ENCODE peak calls at places on chromosomes 2 and 18, in five cellular contexts. Y is H4; M is EH; Z is stimulated activated CD8-positive, alpha-beta memory T cell treated with anti-CD3 and anti-CD28 coated beads, Interleukin-7, amount 100 ng/mL, for 4 hours; Q is SK-N-SH. O is an unnamed sample.
A peak's percentile ranks its signal among the peaks of the same experiment; 100 is the strongest.

GRCh38 chr2:101120124-101120996 is 30.8 kb downstream of the TBC1D8 start:
- DNase-seq in Y (peak; percentile 73), M (peak; percentile 87), Z (no peak), Q (no peak), O (no peak)

GRCh38 chr18:28063181-28063790 is 113.6 kb downstream of the CDH2 start:
- DNase-seq in Y (no peak), M (peak; percentile 80), Z (no peak), Q (no peak), O (peak; percentile 45)

GRCh38 chr2:17635007-17635406 is 94.5 kb downstream of the VSNL1 start:
- DNase-seq in Y (no peak), M (no peak), Z (no peak), Q (no peak), O (peak; percentile 54)

GRCh38 chr2:166972002-166972401 is 83.7 kb downstream of the XIRP2 start:
- DNase-seq in Y (no peak), M (no peak), Z (no peak), Q (no peak), O (no peak)

GRCh38 chr2:240922234-240922981 is 16.3 kb downstream of the CROCC2 start:
- DNase-seq in Y (no peak), M (no peak), Z (no peak), Q (peak; percentile 30), O (peak; percentile 74)

GRCh38 chr2:205367536-205367935 is 314.8 kb upstream of the NRP2 start:
- DNase-seq in Y (peak; percentile 51), M (no peak), Z (no peak), Q (no peak), O (no peak)

GRCh38 chr2:142130111-142131015 is 453 bp downstream of the LRP1B start:
- DNase-seq in Y (peak; percentile 57), M (peak; percentile 42), Z (no peak), Q (peak; percentile 55), O (peak; percentile 66)

GRCh38 chr2:67304300-67304890 is 92.7 kb upstream of the ETAA1 start:
- DNase-seq in Y (no peak), M (no peak), Z (no peak), Q (no peak), O (no peak)

GRCh38 chr18:2529154-2529553 is 42.2 kb downstream of the METTL4 start:
- DNase-seq in Y (peak; percentile 8), M (peak; percentile 73), Z (no peak), Q (no peak), O (no peak)

GRCh38 chr2:239302808-239303557 is 97.8 kb downstream of the HDAC4 start:
- DNase-seq in Y (no peak), M (no peak), Z (no peak), Q (no peak), O (peak; percentile 66)

GRCh38 chr2:168424112-168424951 is 31.7 kb upstream of the CERS6 start:
- DNase-seq in Y (no peak), M (peak; percentile 11), Z (no peak), Q (no peak), O (no peak)

GRCh38 chr18:39667905-39668304 is 2102.3 kb upstream of the CELF4 start:
- DNase-seq in Y (no peak), M (peak; percentile 17), Z (no peak), Q (no peak), O (no peak)

GRCh38 chr2:37569986-37570688 is 101.3 kb downstream of the CDC42EP3 start:
- DNase-seq in Y (no peak), M (peak; percentile 75), Z (no peak), Q (no peak), O (no peak)

GRCh38 chr18:79856119-79857080 is 58.7 kb downstream of the KCNG2 start:
- DNase-seq in Y (no peak), M (peak; percentile 12), Z (no peak), Q (peak; percentile 46), O (peak; percentile 91)

GRCh38 chr2:42359894-42360483 is 1.0 kb downstream of the COX7A2L start:
- DNase-seq in Y (no peak), M (peak; percentile 54), Z (no peak), Q (no peak), O (peak; percentile 66)

GRCh38 chr2:210965472-210965871 is 409.1 kb downstream of the CPS1 start:
- DNase-seq in Y (no peak), M (no peak), Z (no peak), Q (no peak), O (no peak)

GRCh38 chr18:47979611-47980200 is 49.2 kb upstream of the SMAD2 start:
- DNase-seq in Y (no peak), M (no peak), Z (no peak), Q (no peak), O (no peak)

GRCh38 chr2:162710282-162710891 is 128.2 kb downstream of the KCNH7 start:
- DNase-seq in Y (peak; percentile 13), M (no peak), Z (no peak), Q (no peak), O (no peak)

GRCh38 chr2:207437136-207437856 is 92.5 kb upstream of the CREB1 start:
- DNase-seq in Y (no peak), M (no peak), Z (no peak), Q (peak; percentile 49), O (no peak)

GRCh38 chr2:45964226-45964841 is 312.9 kb downstream of the PRKCE start:
- DNase-seq in Y (peak; percentile 93), M (peak; percentile 91), Z (no peak), Q (peak; percentile 78), O (no peak)

GRCh38 chr18:23920054-23920453 is 94.5 kb upstream of the TTC39C start:
- DNase-seq in Y (peak; percentile 34), M (peak; percentile 16), Z (no peak), Q (no peak), O (no peak)

GRCh38 chr2:112033600-112033999 is 21.5 kb upstream of the TMEM87B start:
- DNase-seq in Y (peak; percentile 67), M (peak; percentile 50), Z (no peak), Q (no peak), O (no peak)

GRCh38 chr2:218860950-218861381 is 1.4 kb downstream of the WNT6 start:
- DNase-seq in Y (no peak), M (peak; percentile 89), Z (no peak), Q (peak; percentile 92), O (peak; percentile 55)

GRCh38 chr2:117717072-117717471 is 97.4 kb upstream of the DDX18 start:
- DNase-seq in Y (no peak), M (no peak), Z (no peak), Q (no peak), O (no peak)

GRCh38 chr2:27795868-27796277 is 24.4 kb downstream of the MRPL33 start:
- DNase-seq in Y (no peak), M (peak; percentile 81), Z (no peak), Q (no peak), O (peak; percentile 41)

GRCh38 chr2:41966431-41966893 is 81.4 kb upstream of the PKDCC start:
- DNase-seq in Y (peak; percentile 96), M (peak; percentile 99), Z (no peak), Q (no peak), O (peak; percentile 95)

GRCh38 chr2:201969938-201970785 is 63.5 kb upstream of the FZD7 start:
- DNase-seq in Y (peak; percentile 49), M (peak; percentile 84), Z (no peak), Q (no peak), O (peak; percentile 91)

O was measured in osteoblast.